ENCODE peak calls at places on chromosomes 2 and 18, in four cellular contexts. One of them, this sample, is unnamed.

GRCh38 chr2:101103846-101104245 is 47.3 kb downstream of the TBC1D8 start:
- DNase-seq in spleen: no peak
- DNase-seq in right atrium auricular region: no peak
- DNase-seq in endothelial cell of umbilical vein: no peak
- DNase-seq in this sample: no peak

GRCh38 chr2:121810959-121811853 is 55.8 kb downstream of the TSN start:
- DNase-seq in spleen: peak; percentile 79
- DNase-seq in right atrium auricular region: peak; percentile 76
- DNase-seq in endothelial cell of umbilical vein: peak; percentile 62
- DNase-seq in this sample: no peak

GRCh38 chr18:61335737-61336555 is 2.7 kb downstream of the CDH20 start:
- DNase-seq in spleen: no peak
- DNase-seq in right atrium auricular region: no peak
- DNase-seq in endothelial cell of umbilical vein: no peak
- DNase-seq in this sample: no peak

GRCh38 chr2:88690591-88691338 is 708 bp upstream of the RPIA start:
- DNase-seq in spleen: peak; percentile 87
- DNase-seq in right atrium auricular region: no peak
- DNase-seq in endothelial cell of umbilical vein: no peak
- DNase-seq in this sample: peak; percentile 68

GRCh38 chr18:48290162-48290926 is 118.8 kb downstream of the ZBTB7C start:
- DNase-seq in spleen: no peak
- DNase-seq in right atrium auricular region: no peak
- DNase-seq in endothelial cell of umbilical vein: no peak
- DNase-seq in this sample: no peak

GRCh38 chr2:32360416-32360815 is 3.6 kb downstream of the BIRC6 start:
- DNase-seq in spleen: no peak
- DNase-seq in right atrium auricular region: no peak
- DNase-seq in endothelial cell of umbilical vein: no peak
- DNase-seq in this sample: no peak

GRCh38 chr2:141201161-141201560 is 929.7 kb downstream of the LRP1B start:
- DNase-seq in spleen: no peak
- DNase-seq in right atrium auricular region: no peak
- DNase-seq in endothelial cell of umbilical vein: no peak
- DNase-seq in this sample: no peak

GRCh38 chr18:79486356-79487197 is 90.8 kb downstream of the NFATC1 start:
- DNase-seq in spleen: peak; percentile 79
- DNase-seq in right atrium auricular region: no peak
- DNase-seq in endothelial cell of umbilical vein: no peak
- DNase-seq in this sample: peak; percentile 58

GRCh38 chr2:124822516-124822915 is 797.4 kb downstream of the CNTNAP5 start:
- DNase-seq in spleen: no peak
- DNase-seq in right atrium auricular region: no peak
- DNase-seq in endothelial cell of umbilical vein: no peak
- DNase-seq in this sample: no peak

GRCh38 chr2:161983010-161983651 is 90.9 kb downstream of the DPP4 start:
- DNase-seq in spleen: no peak
- DNase-seq in right atrium auricular region: no peak
- DNase-seq in endothelial cell of umbilical vein: no peak
- DNase-seq in this sample: no peak
- H3K4me1 ChIP-seq in spleen: no peaks in the 10 kb centered on the region
- H3K4me1 ChIP-seq in right atrium auricular region: no peaks in the 10 kb centered on the region
- H3K4me1 ChIP-seq in endothelial cell of umbilical vein: no peaks in the 10 kb centered on the region
- H3K4me1 ChIP-seq in this sample: no peaks in the 10 kb centered on the region

DNA sequence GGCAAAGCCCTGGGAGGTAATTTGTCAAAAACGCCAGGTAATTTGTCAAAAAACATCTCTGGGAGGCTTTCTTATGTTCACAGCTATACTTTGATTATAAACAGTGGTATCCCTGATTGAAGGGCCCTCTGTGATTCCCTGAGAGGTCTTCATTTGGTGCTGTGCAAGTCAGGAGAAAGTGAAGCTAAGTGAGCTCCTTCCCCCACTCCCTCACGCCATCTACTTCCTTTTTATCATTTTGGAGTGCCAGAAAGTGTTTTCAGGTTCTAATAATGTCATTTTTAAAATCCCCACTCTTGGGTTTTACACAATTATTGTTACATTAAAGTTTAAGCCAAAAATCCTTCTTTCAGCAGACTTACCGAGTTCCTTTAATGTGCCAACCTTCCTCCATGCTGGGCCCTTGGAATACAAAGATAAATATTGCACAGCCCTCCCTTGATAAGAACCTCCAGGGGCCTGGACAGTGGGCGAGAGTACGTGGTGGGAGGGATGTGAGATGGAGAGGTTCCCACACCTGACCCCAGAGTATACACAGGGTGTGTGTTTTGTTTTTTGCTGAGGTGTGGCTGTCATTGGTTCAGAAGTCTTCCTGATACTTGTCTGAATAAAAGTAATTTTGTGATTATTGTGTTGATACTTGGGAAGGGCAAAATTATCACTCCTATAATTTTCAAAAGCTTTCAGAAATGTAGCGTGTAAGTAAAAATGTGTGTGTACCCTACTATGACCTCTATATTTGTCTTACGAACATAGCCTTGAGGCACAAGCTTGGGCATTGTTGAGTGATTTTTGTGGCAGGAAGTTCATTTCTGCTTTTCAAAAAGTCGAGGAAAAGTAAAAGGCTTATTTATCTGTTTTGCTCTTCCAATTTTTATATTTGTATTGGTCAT is 8.1 kb downstream of the MAPRE2 start:
- DNase-seq in spleen: no peak
- DNase-seq in right atrium auricular region: no peak
- DNase-seq in endothelial cell of umbilical vein: no peak
- DNase-seq in this sample: no peak
- H3K4me1 ChIP-seq in spleen: peaks cover 47% of the 10 kb centered on the region
- H3K4me1 ChIP-seq in right atrium auricular region: no peaks in the 10 kb centered on the region
- H3K4me1 ChIP-seq in endothelial cell of umbilical vein: peaks cover 35% of the 10 kb centered on the region
- H3K4me1 ChIP-seq in this sample: peaks cover 35% of the 10 kb centered on the region

GRCh38 chr2:70049261-70049660 is 38.0 kb upstream of the PCBP1 start:
- DNase-seq in spleen: no peak
- DNase-seq in right atrium auricular region: no peak
- DNase-seq in endothelial cell of umbilical vein: no peak
- DNase-seq in this sample: no peak
- H3K4me1 ChIP-seq in spleen: no peaks in the 10 kb centered on the region
- H3K4me1 ChIP-seq in right atrium auricular region: no peaks in the 10 kb centered on the region
- H3K4me1 ChIP-seq in endothelial cell of umbilical vein: no peaks in the 10 kb centered on the region
- H3K4me1 ChIP-seq in this sample: peaks cover 32% of the 10 kb centered on the region

DNA sequence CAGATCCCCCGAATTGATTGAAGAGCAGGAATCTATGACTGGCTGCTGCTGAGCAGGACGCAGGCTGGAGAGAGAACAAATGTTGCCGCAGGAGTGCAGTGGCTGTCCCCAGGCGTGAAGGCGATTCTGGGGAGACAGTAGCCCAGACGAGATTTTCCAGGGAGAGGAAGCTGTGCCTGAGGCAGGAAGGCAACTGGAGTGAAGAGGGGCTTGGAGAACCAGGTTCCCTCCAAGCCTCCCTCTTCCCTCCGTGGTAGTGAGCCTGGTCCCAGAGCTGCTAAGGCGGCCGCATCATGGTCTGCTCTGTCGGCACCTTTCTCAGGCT is 1.3 kb upstream of the NPPC start:
- DNase-seq in spleen: no peak
- DNase-seq in right atrium auricular region: no peak
- DNase-seq in endothelial cell of umbilical vein: no peak
- DNase-seq in this sample: peak; percentile 28
- H3K4me1 ChIP-seq in spleen: peaks cover 26% of the 10 kb centered on the region
- H3K4me1 ChIP-seq in right atrium auricular region: no peaks in the 10 kb centered on the region
- H3K4me1 ChIP-seq in endothelial cell of umbilical vein: peaks cover 15% of the 10 kb centered on the region
- H3K4me1 ChIP-seq in this sample: peaks cover 25% of the 10 kb centered on the region

GRCh38 chr2:33531345-33532059 is 55.1 kb downstream of the RASGRP3 start:
- DNase-seq in spleen: no peak
- DNase-seq in right atrium auricular region: no peak
- DNase-seq in endothelial cell of umbilical vein: no peak
- DNase-seq in this sample: no peak

GRCh38 chr2:33532146-33532545 is 55.7 kb downstream of the RASGRP3 start:
- DNase-seq in spleen: no peak
- DNase-seq in right atrium auricular region: no peak
- DNase-seq in endothelial cell of umbilical vein: no peak
- DNase-seq in this sample: no peak

GRCh38 chr2:33532966-33533365 is 56.5 kb downstream of the RASGRP3 start:
- DNase-seq in spleen: no peak
- DNase-seq in right atrium auricular region: no peak
- DNase-seq in endothelial cell of umbilical vein: no peak
- DNase-seq in this sample: no peak

GRCh38 chr2:33529771-33530481 is 53.5 kb downstream of the RASGRP3 start:
- DNase-seq in spleen: no peak
- DNase-seq in right atrium auricular region: no peak
- DNase-seq in endothelial cell of umbilical vein: peak; percentile 12
- DNase-seq in this sample: no peak

DNA sequence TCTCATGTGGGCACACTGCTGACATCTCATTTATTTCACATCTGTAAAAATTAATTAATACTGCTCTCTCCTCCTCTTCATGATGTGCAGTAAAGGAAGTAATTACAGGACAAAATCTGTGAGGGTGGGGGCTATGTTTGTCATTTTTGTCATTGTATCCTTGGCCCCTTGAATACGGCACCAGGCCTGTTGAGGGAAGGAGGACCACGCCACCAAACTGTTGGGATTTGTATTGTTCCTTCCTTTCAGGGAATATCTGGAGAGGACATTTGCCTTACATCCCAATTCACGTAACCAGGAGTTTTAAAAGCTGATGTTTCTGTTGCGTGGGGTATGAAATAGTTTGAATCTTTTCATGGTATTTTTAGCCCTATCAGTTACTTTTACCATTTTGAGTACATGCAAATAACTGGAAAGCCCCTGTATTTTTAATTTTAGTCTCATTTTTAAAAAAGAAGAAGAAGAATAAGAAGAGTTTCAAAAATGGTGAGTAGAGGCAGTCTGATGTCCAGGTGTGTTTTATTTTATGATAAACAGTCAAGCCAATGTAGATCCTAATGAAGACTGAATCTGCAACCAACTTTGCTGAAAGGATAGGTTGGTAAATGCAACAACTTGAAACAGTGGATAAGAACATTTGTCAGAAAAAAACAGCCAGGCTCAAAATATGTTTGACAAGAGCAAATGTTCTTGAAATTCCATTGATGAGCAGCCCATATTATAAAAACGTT is 54.3 kb downstream of the RASGRP3 start:
- DNase-seq in spleen: no peak
- DNase-seq in right atrium auricular region: no peak
- DNase-seq in endothelial cell of umbilical vein: no peak
- DNase-seq in this sample: no peak
- H3K4me1 ChIP-seq in spleen: peaks cover 5% of the 10 kb centered on the region
- H3K4me1 ChIP-seq in right atrium auricular region: no peaks in the 10 kb centered on the region
- H3K4me1 ChIP-seq in endothelial cell of umbilical vein: no peaks in the 10 kb centered on the region
- H3K4me1 ChIP-seq in this sample: no peaks in the 10 kb centered on the region

GRCh38 chr2:223805008-223805407 is 32.4 kb downstream of the AP1S3 start:
- DNase-seq in spleen: no peak
- DNase-seq in right atrium auricular region: no peak
- DNase-seq in endothelial cell of umbilical vein: no peak
- DNase-seq in this sample: no peak
- H3K4me1 ChIP-seq in spleen: no peaks in the 10 kb centered on the region
- H3K4me1 ChIP-seq in right atrium auricular region: no peaks in the 10 kb centered on the region
- H3K4me1 ChIP-seq in endothelial cell of umbilical vein: no peaks in the 10 kb centered on the region
- H3K4me1 ChIP-seq in this sample: no peaks in the 10 kb centered on the region

GRCh38 chr2:223936862-223937326 is 8.2 kb downstream of the WDFY1 start:
- DNase-seq in spleen: no peak
- DNase-seq in right atrium auricular region: no peak
- DNase-seq in endothelial cell of umbilical vein: peak; percentile 77
- DNase-seq in this sample: no peak
- H3K4me1 ChIP-seq in spleen: peaks cover 25% of the 10 kb centered on the region
- H3K4me1 ChIP-seq in right atrium auricular region: no peaks in the 10 kb centered on the region
- H3K4me1 ChIP-seq in endothelial cell of umbilical vein: peaks cover 39% of the 10 kb centered on the region
- H3K4me1 ChIP-seq in this sample: peaks cover 59% of the 10 kb centered on the region

DNA sequence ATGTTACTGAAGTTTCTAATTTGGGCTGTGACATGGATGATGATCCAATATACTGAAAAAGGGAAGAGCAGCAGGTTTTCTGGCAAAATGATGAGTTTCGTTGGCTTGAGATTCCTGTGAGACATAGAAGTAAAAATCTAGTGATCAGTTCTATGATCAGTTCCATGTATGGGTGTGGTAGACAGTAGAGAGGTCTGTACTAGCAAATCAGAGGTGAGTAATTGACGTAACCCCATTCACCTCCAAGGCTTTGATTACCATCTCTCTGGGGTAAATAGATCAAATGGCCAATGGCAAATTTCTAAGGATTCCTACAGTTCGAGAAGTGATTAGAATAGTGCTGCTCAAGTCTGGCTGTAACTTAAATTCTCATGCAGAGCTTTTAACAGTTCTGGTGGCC is 6.4 kb downstream of the ITGA4 start:
- DNase-seq in spleen: no peak
- DNase-seq in right atrium auricular region: no peak
- DNase-seq in endothelial cell of umbilical vein: no peak
- DNase-seq in this sample: no peak
- H3K4me1 ChIP-seq in spleen: peaks cover 31% of the 10 kb centered on the region
- H3K4me1 ChIP-seq in right atrium auricular region: no peaks in the 10 kb centered on the region
- H3K4me1 ChIP-seq in endothelial cell of umbilical vein: no peaks in the 10 kb centered on the region
- H3K4me1 ChIP-seq in this sample: peaks cover 9% of the 10 kb centered on the region